ENCODE peak calls at places on chromosomes 6 and 20, in ten cellular contexts. X is prostate gland, T is cardiac muscle cell, Q is left ventricle myocardium inferior, G is A549, Y is coronary artery, M is lung, F is progenitor cell of endocrine pancreas, H is GM20000, D is AG10803. N is an unnamed sample.

GRCh38 chr6:30725713-30726505 is 5.8 kb downstream of the TUBB start:
- DNase-seq in M (no peak), Y (no peak), D (peak; percentile 62), T (no peak), G (peak; percentile 36), F (no peak), H (no peak), X (no peak), Q (no peak), N (no peak)

GRCh38 chr6:10613693-10614092 is 80.7 kb downstream of the C6orf52 start:
- DNase-seq in D (no peak), M (no peak), X (no peak), F (no peak), Q (no peak), Y (no peak), G (no peak), T (no peak), H (no peak), N (no peak)

GRCh38 chr20:44092551-44093248 is 94.3 kb downstream of the JPH2 start:
- DNase-seq in D (peak; percentile 54), X (no peak), F (no peak), G (peak; percentile 60), T (peak; percentile 50), Y (no peak), H (no peak), M (no peak), Q (no peak), N (peak; percentile 46)

GRCh38 chr6:319177-320131 is 27.2 kb downstream of the DUSP22 start:
- DNase-seq in Q (no peak), H (peak; percentile 76), M (no peak), G (no peak), F (no peak), X (no peak), D (no peak), Y (peak; percentile 64), T (no peak), N (no peak)

GRCh38 chr6:84213217-84213616 is 14.2 kb downstream of the CEP162 start:
- DNase-seq in F (no peak), D (no peak), T (no peak), M (no peak), Q (no peak), H (no peak), G (no peak), Y (no peak), X (no peak), N (no peak)

GRCh38 chr6:13487122-13488014 is at the start of gene GFOD1:
- DNase-seq in X (peak; percentile 83), D (peak; percentile 84), H (peak; percentile 97), M (peak; percentile 88), Q (peak; percentile 92), G (peak; percentile 77), Y (peak; percentile 92), T (peak; percentile 94), F (peak; percentile 49), N (peak; percentile 79)

GRCh38 chr6:147954938-147955337 is 387.7 kb upstream of the SASH1 start:
- DNase-seq in X (no peak), Y (no peak), H (no peak), G (no peak), F (no peak), M (no peak), Q (no peak), D (no peak), T (no peak), N (no peak)

GRCh38 chr20:56826971-56827645 is 198.0 kb downstream of the TFAP2C start:
- DNase-seq in F (no peak), G (peak; percentile 16), T (no peak), Y (no peak), X (peak; percentile 30), H (no peak), Q (no peak), D (peak; percentile 94), M (no peak), N (no peak)

GRCh38 chr6:20644667-20645370 is 110.6 kb downstream of the CDKAL1 start:
- DNase-seq in X (no peak), D (peak; percentile 44), Y (no peak), T (no peak), M (no peak), G (no peak), H (no peak), Q (no peak), F (no peak), N (no peak)

GRCh38 chr20:53797085-53797484 is 203.4 kb upstream of the ZNF217 start:
- DNase-seq in Y (no peak), T (no peak), G (no peak), D (no peak), X (no peak), Q (no peak), F (no peak), M (no peak), H (no peak), N (no peak)

DNA sequence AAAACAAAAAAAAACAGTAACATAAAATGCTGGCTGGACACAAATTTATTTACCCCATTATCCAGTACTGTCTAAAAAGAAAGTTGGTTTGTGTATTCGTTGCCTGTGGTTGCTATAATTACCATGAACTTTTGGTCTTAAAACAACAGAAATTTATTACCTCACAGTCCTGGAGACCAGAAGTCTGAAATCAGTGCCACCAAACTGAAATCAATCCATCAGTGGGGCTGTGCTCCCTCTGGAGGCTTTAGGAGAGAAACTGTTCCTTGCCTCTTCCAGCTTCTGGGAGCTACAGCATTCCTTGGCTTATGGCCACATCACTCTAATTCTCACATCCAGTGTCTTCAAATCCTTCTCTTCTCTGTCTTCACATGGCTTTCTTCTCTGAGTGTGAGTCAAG is 79.4 kb downstream of the SNX5 start:
- DNase-seq in X (no peak), Y (no peak), M (no peak), T (no peak), G (peak; percentile 35), Q (no peak), H (no peak), F (no peak), D (peak; percentile 66), N (no peak)
- TF ChIP-seq CTCF in X (no peak), Y (no peak), M (no peak), T (peak; percentile 20), G (no peak), Q (no peak), H (no peak), F (no peak), D (peak; percentile 46), N (no peak)

GRCh38 chr6:69841862-69842261 is 24.5 kb upstream of the COL19A1 start:
- DNase-seq in M (no peak), G (no peak), X (no peak), H (no peak), T (no peak), F (no peak), D (no peak), Y (no peak), Q (no peak), N (no peak)
- TF ChIP-seq CTCF in M (no peak), G (no peak), X (no peak), H (no peak), T (no peak), F (no peak), D (no peak), Y (no peak), Q (no peak), N (no peak)

GRCh38 chr6:29376003-29376402 is 912 bp upstream of the OR12D3 start:
- DNase-seq in M (no peak), H (peak; percentile 18), F (no peak), Y (no peak), X (no peak), G (peak; percentile 4), D (no peak), T (peak; percentile 6), Q (no peak), N (no peak)
- TF ChIP-seq CTCF in M (no peak), H (no peak), F (peak; percentile 24), Y (no peak), X (no peak), G (no peak), D (no peak), T (no peak), Q (no peak), N (peak; percentile 45)

GRCh38 chr6:108838101-108838717 is 10.0 kb upstream of the ARMC2 start:
- DNase-seq in H (no peak), F (peak; percentile 34), Y (no peak), X (no peak), D (peak; percentile 9), M (peak; percentile 59), G (peak; percentile 16), Q (no peak), T (peak; percentile 48), N (peak; percentile 44)
- TF ChIP-seq CTCF in H (no peak), F (peak; percentile 59), Y (no peak), X (no peak), D (peak; percentile 18), M (no peak), G (no peak), Q (no peak), T (no peak), N (no peak)

GRCh38 chr20:25295386-25296093 is 47.7 kb downstream of the PYGB start:
- DNase-seq in G (no peak), Y (peak; percentile 83), F (no peak), X (no peak), H (no peak), Q (peak; percentile 65), D (peak; percentile 46), M (no peak), T (peak; percentile 73), N (no peak)
- TF ChIP-seq CTCF in G (no peak), Y (no peak), F (no peak), X (no peak), H (no peak), Q (no peak), D (no peak), M (no peak), T (no peak), N (no peak)

DNA sequence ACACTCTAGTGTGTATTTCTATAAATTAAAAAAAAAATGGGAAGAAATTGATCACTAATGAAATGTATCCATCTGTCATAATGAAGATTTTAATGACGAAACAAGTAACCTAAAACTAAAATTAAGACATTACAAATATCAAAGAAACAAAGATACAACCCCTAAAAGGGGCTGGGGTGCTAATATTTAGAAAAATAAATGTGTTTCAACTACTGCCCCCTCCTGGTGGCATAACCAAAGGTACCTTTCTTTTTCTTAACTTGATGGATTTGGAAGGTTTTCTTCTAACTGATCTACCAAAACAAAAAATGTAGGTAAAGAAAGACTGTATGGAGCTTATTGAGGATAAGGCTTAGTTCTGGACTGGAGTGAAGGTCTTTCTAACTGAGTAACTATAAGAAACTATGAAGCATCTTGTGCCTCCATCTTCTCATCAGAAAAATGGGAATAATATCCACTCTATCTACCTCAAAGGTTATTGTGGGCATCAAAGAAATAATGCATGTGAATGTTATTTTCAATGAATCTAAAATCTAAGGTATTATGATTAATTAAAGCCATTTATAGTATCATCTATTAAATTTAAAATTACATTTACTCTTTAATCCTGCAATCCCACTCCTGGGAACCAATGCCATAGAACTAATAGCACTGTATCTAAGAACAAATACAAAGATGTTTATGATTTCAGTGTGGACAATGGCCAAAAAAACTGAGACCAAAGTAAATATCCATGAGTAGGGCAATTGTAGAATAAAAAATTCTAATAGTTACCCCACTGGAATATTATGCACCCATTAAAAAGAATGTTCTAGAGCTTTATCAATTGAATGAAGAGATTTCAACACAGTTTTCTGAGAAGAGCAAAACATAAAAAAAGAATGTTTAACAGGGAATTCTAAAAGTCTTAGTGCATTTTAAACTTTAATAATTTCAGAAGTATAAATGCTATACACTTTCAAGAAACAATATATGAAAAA is 117.2 kb downstream of the BACH2 start:
- DNase-seq in H (no peak), T (no peak), Y (no peak), X (no peak), M (no peak), D (no peak), F (no peak), Q (no peak), G (no peak), N (no peak)
- TF ChIP-seq CTCF in H (no peak), T (peak; percentile 48), Y (no peak), X (peak; percentile 14), M (no peak), D (peak; percentile 49), F (peak; percentile 55), Q (peak; percentile 50), G (peak; percentile 12), N (peak; percentile 84)

N was measured in endothelial cell.